ENCODE peak calls at places on chromosomes 16 and 17, in five cellular contexts. One of them, this sample, is unnamed.

GRCh38 chr17:42275527-42276358 is 448 bp downstream of the STAT5B start:
- DNase-seq in GM23248: no peak
- DNase-seq in GM23338: peak; percentile 58
- DNase-seq in HCT116: no peak
- DNase-seq in MM.1S: no peak
- DNase-seq in this sample: no peak

GRCh38 chr17:32693135-32693897 is 183.6 kb downstream of the MYO1D start:
- DNase-seq in GM23248: no peak
- DNase-seq in GM23338: no peak
- DNase-seq in HCT116: no peak
- DNase-seq in MM.1S: no peak
- DNase-seq in this sample: no peak

GRCh38 chr16:85077576-85078125 is 34.6 kb downstream of the CIBAR2 start:
- DNase-seq in GM23248: no peak
- DNase-seq in GM23338: no peak
- DNase-seq in HCT116: no peak
- DNase-seq in MM.1S: no peak
- DNase-seq in this sample: no peak

GRCh38 chr16:89187337-89188063 is 12.8 kb downstream of the SLC22A31 start:
- DNase-seq in GM23248: peak; percentile 67
- DNase-seq in GM23338: no peak
- DNase-seq in HCT116: no peak
- DNase-seq in MM.1S: no peak
- DNase-seq in this sample: no peak

GRCh38 chr16:71360378-71360777 is 1.9 kb downstream of the CALB2 start:
- DNase-seq in GM23248: peak; percentile 95
- DNase-seq in GM23338: no peak
- DNase-seq in HCT116: peak; percentile 77
- DNase-seq in MM.1S: no peak
- DNase-seq in this sample: peak; percentile 49

GRCh38 chr16:2096853-2097620 is 38.7 kb downstream of the PKD1 start:
- DNase-seq in GM23248: no peak
- DNase-seq in GM23338: no peak
- DNase-seq in HCT116: no peak
- DNase-seq in MM.1S: no peak
- DNase-seq in this sample: peak; percentile 31

GRCh38 chr17:8421571-8421970 is 14.1 kb upstream of the NDEL1 start:
- DNase-seq in GM23248: peak; percentile 71
- DNase-seq in GM23338: no peak
- DNase-seq in HCT116: no peak
- DNase-seq in MM.1S: peak; percentile 80
- DNase-seq in this sample: no peak

GRCh38 chr17:2068589-2069051 is 13.7 kb downstream of the HIC1 start:
- DNase-seq in GM23248: peak; percentile 63
- DNase-seq in GM23338: no peak
- DNase-seq in HCT116: no peak
- DNase-seq in MM.1S: no peak
- DNase-seq in this sample: no peak

GRCh38 chr16:89484088-89484501 is 6.3 kb downstream of the ANKRD11 start:
- DNase-seq in GM23248: no peak
- DNase-seq in GM23338: no peak
- DNase-seq in HCT116: no peak
- DNase-seq in MM.1S: no peak
- DNase-seq in this sample: no peak

GRCh38 chr17:56777859-56778258 is 55.9 kb downstream of the C17orf67 start:
- DNase-seq in GM23248: peak; percentile 85
- DNase-seq in GM23338: no peak
- DNase-seq in HCT116: no peak
- DNase-seq in MM.1S: no peak
- DNase-seq in this sample: no peak

GRCh38 chr16:1326380-1326779 is 7.1 kb upstream of the BAIAP3 start:
- DNase-seq in GM23248: no peak
- DNase-seq in GM23338: no peak
- DNase-seq in HCT116: no peak
- DNase-seq in MM.1S: no peak
- DNase-seq in this sample: no peak

GRCh38 chr16:10088380-10088793 is 93.8 kb downstream of the GRIN2A start:
- DNase-seq in GM23248: no peak
- DNase-seq in GM23338: no peak
- DNase-seq in HCT116: no peak
- DNase-seq in MM.1S: no peak
- DNase-seq in this sample: no peak

GRCh38 chr16:81006472-81007311 is at the start of the genes CENPN and CMC2:
- DNase-seq in GM23248: peak; percentile 100
- DNase-seq in GM23338: peak; percentile 98
- DNase-seq in HCT116: peak; percentile 100
- DNase-seq in MM.1S: peak; percentile 92
- DNase-seq in this sample: peak; percentile 97

GRCh38 chr17:38425744-38426143 is 2.5 kb upstream of the ARHGAP23 start:
- DNase-seq in GM23248: no peak
- DNase-seq in GM23338: no peak
- DNase-seq in HCT116: no peak
- DNase-seq in MM.1S: no peak
- DNase-seq in this sample: no peak

GRCh38 chr16:83627996-83628395 is 179.8 kb upstream of the HSBP1 start:
- DNase-seq in GM23248: no peak
- DNase-seq in GM23338: no peak
- DNase-seq in HCT116: no peak
- DNase-seq in MM.1S: no peak
- DNase-seq in this sample: no peak

GRCh38 chr16:4767872-4768548 is 1.0 kb upstream of the ZNF500 start:
- DNase-seq in GM23248: peak; percentile 69
- DNase-seq in GM23338: no peak
- DNase-seq in HCT116: peak; percentile 8
- DNase-seq in MM.1S: peak; percentile 16
- DNase-seq in this sample: peak; percentile 31

GRCh38 chr16:57757883-57758282 is 22.3 kb downstream of the KATNB1 start:
- DNase-seq in GM23248: no peak
- DNase-seq in GM23338: no peak
- DNase-seq in HCT116: no peak
- DNase-seq in MM.1S: no peak
- DNase-seq in this sample: no peak

GRCh38 chr16:19515765-19516164 is 6.1 kb downstream of the GDE1 start:
- DNase-seq in GM23248: no peak
- DNase-seq in GM23338: no peak
- DNase-seq in HCT116: no peak
- DNase-seq in MM.1S: no peak
- DNase-seq in this sample: no peak

GRCh38 chr17:78484300-78485159 is 92.7 kb downstream of the DNAH17 start:
- DNase-seq in GM23248: peak; percentile 50
- DNase-seq in GM23338: peak; percentile 81
- DNase-seq in HCT116: peak; percentile 22
- DNase-seq in MM.1S: no peak
- DNase-seq in this sample: no peak

GRCh38 chr16:3214904-3215600 is 19.9 kb downstream of the ZNF200 start:
- DNase-seq in GM23248: no peak
- DNase-seq in GM23338: no peak
- DNase-seq in HCT116: no peak
- DNase-seq in MM.1S: peak; percentile 57
- DNase-seq in this sample: no peak

GRCh38 chr17:69961488-69962145 is 113.4 kb upstream of the KCNJ16 start:
- DNase-seq in GM23248: no peak
- DNase-seq in GM23338: peak; percentile 63
- DNase-seq in HCT116: no peak
- DNase-seq in MM.1S: peak; percentile 35
- DNase-seq in this sample: no peak

GRCh38 chr17:57699751-57700186 is 45.3 kb downstream of the CCDC182 start:
- DNase-seq in GM23248: no peak
- DNase-seq in GM23338: no peak
- DNase-seq in HCT116: no peak
- DNase-seq in MM.1S: no peak
- DNase-seq in this sample: no peak

GRCh38 chr17:45372325-45372869 is 55.6 kb upstream of the MAP3K14 start:
- DNase-seq in GM23248: peak; percentile 54
- DNase-seq in GM23338: no peak
- DNase-seq in HCT116: no peak
- DNase-seq in MM.1S: no peak
- DNase-seq in this sample: no peak

GRCh38 chr16:72785886-72786285 is 262.0 kb downstream of the ZFHX3 start:
- DNase-seq in GM23248: no peak
- DNase-seq in GM23338: no peak
- DNase-seq in HCT116: no peak
- DNase-seq in MM.1S: no peak
- DNase-seq in this sample: no peak

GRCh38 chr16:8859913-8860881 is 8.6 kb downstream of the CARHSP1 start:
- DNase-seq in GM23248: peak; percentile 47
- DNase-seq in GM23338: no peak
- DNase-seq in HCT116: no peak
- DNase-seq in MM.1S: no peak
- DNase-seq in this sample: peak; percentile 71

GRCh38 chr17:75695141-75695829 is 26.0 kb upstream of the ITGB4 start:
- DNase-seq in GM23248: peak; percentile 93
- DNase-seq in GM23338: no peak
- DNase-seq in HCT116: peak; percentile 87
- DNase-seq in MM.1S: no peak
- DNase-seq in this sample: no peak

GRCh38 chr17:73784015-73784603 is 139.9 kb upstream of the SDK2 start:
- DNase-seq in GM23248: no peak
- DNase-seq in GM23338: no peak
- DNase-seq in HCT116: no peak
- DNase-seq in MM.1S: no peak
- DNase-seq in this sample: no peak

GRCh38 chr17:7956208-7956965 is 24.4 kb downstream of the CNTROB start:
- DNase-seq in GM23248: no peak
- DNase-seq in GM23338: no peak
- DNase-seq in HCT116: no peak
- DNase-seq in MM.1S: no peak
- DNase-seq in this sample: no peak

GRCh38 chr16:59543641-59544040 is 809.5 kb upstream of the GOT2 start:
- DNase-seq in GM23248: peak; percentile 28
- DNase-seq in GM23338: no peak
- DNase-seq in HCT116: no peak
- DNase-seq in MM.1S: no peak
- DNase-seq in this sample: no peak

DNA sequence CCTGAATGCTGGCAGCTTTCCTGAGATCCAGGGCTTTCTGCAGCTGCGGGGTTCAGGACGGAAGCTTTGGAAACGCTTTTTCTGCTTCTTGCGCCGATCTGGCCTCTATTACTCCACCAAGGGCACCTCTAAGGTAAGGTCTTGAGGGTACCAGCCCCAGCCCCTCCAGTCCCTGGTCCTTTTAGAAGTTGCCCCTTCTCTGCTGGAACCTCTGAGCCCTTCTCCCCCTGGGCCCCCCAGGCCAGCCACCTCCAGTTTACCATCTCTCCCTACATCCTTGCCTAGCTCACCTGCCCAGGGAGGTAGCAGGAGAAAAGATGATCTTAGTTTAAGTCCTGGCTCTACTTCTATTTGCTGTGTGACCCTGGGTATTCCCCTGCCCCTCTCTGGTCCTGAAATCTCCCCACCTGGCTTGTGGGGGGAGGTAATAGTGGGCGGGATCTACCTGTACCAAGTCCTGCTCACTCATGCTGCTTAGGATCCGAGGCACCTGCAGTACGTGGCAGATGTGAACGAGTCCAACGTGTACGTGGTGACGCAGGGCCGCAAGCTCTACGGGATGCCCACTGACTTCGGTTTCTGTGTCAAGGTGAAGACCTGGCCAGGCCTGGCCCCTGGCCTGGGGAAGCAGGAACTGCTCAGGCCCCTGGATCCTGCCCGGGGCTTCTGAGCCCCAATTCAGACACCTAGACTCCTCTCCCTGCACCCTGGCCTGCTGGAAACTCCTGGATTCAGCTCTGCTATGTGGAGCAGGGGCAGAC is 6.5 kb downstream of the GRB7 start:
- DNase-seq in GM23248: no peak
- DNase-seq in GM23338: no peak
- DNase-seq in HCT116: no peak
- DNase-seq in MM.1S: no peak
- DNase-seq in this sample: no peak
- H3K9me2 ChIP-seq in GM23248: no peaks in the 10 kb centered on the region
- H3K9me2 ChIP-seq in GM23338: no peaks in the 10 kb centered on the region
- H3K9me2 ChIP-seq in HCT116: no peaks in the 10 kb centered on the region
- H3K9me2 ChIP-seq in MM.1S: no peaks in the 10 kb centered on the region
- H3K9me2 ChIP-seq in this sample: no peaks in the 10 kb centered on the region

GRCh38 chr17:43759836-43760235 is 1.2 kb upstream of the SOST start:
- DNase-seq in GM23248: no peak
- DNase-seq in GM23338: no peak
- DNase-seq in HCT116: no peak
- DNase-seq in MM.1S: no peak
- DNase-seq in this sample: peak; percentile 19
- TF ChIP-seq EZH2 in GM23248: no peak
- TF ChIP-seq EZH2 in GM23338: no peak
- TF ChIP-seq EZH2 in HCT116: no peak
- TF ChIP-seq EZH2 in MM.1S: no peak
- TF ChIP-seq EZH2 in this sample: no peak

DNA sequence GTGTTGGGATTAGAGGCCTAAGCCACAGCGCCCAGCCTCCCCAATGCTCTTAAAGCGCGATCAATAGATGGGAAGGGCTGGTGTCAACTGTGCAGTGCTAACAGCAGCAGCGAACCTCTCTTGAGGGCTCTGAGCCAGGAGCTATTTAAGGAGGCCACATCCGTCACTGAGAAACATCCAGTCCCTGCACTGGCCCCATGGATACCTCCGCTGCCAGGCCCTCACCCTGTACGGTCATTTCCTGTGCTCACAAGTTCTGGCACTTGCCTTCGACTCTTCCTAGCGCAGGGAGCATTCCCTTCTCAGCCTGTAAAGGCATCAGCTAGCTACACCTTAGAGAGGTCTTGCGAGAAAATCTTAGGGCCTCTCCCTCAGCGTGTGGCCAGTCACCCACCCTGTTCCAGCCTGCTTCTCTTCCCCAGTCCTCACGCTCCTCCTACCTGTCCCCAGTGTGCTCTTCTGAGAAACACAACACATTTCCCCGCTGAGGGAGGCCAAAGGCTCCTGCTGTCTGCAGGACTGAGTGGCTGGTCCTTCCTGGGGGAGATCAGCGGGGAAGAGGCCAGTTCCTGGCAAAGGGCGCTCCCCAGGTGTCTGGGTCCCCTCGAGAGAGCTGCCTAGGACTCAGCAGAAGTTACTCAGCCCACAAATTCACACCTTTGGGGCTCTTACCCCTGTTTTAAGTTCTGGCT is 28.6 kb downstream of the GTF3C1 start:
- DNase-seq in GM23248: no peak
- DNase-seq in GM23338: no peak
- DNase-seq in HCT116: no peak
- DNase-seq in MM.1S: no peak
- DNase-seq in this sample: no peak
- H3K9me2 ChIP-seq in GM23248: no peaks in the 10 kb centered on the region
- H3K9me2 ChIP-seq in GM23338: no peaks in the 10 kb centered on the region
- H3K9me2 ChIP-seq in HCT116: no peaks in the 10 kb centered on the region
- H3K9me2 ChIP-seq in MM.1S: no peaks in the 10 kb centered on the region
- H3K9me2 ChIP-seq in this sample: no peaks in the 10 kb centered on the region

GRCh38 chr17:36935681-36936454 is 1.4 kb upstream of the LHX1 start:
- DNase-seq in GM23248: no peak
- DNase-seq in GM23338: peak; percentile 84
- DNase-seq in HCT116: no peak
- DNase-seq in MM.1S: no peak
- DNase-seq in this sample: peak; percentile 52
- TF ChIP-seq EZH2 in GM23248: peak; percentile 97
- TF ChIP-seq EZH2 in GM23338: peak; percentile 52
- TF ChIP-seq EZH2 in HCT116: no peak
- TF ChIP-seq EZH2 in MM.1S: no peak
- TF ChIP-seq EZH2 in this sample: no peak

GRCh38 chr16:79638386-79639106 is 38.0 kb upstream of the MAF start:
- DNase-seq in GM23248: no peak
- DNase-seq in GM23338: no peak
- DNase-seq in HCT116: no peak
- DNase-seq in MM.1S: no peak
- DNase-seq in this sample: no peak
- H3K9me2 ChIP-seq in GM23248: no peaks in the 10 kb centered on the region
- H3K9me2 ChIP-seq in GM23338: peaks cover 8% of the 10 kb centered on the region
- H3K9me2 ChIP-seq in HCT116: no peaks in the 10 kb centered on the region
- H3K9me2 ChIP-seq in MM.1S: no peaks in the 10 kb centered on the region
- H3K9me2 ChIP-seq in this sample: no peaks in the 10 kb centered on the region